ENCODE peak calls at places on chromosome 21, in six cellular contexts. Y is HFF-Myc, H is endothelial cell, M is H9, S is neural crest cell, D is omental fat pad. P is an unnamed sample.

GRCh38 chr21:41075668-41076463 is 92.1 kb upstream of the BACE2 start:
- DNase-seq in Y (no peak), H (no peak), M (no peak), S (no peak), D (no peak), P (no peak)

GRCh38 chr21:42841156-42841915 is 38.0 kb downstream of the WDR4 start:
- DNase-seq in Y (no peak), H (no peak), M (peak; percentile 22), S (no peak), D (peak; percentile 8), P (no peak)

GRCh38 chr21:19340303-19340702 is 936.7 kb upstream of the TMPRSS15 start:
- DNase-seq in Y (no peak), H (no peak), M (no peak), S (no peak), D (no peak), P (no peak)

GRCh38 chr21:37675202-37675801 is 241.0 kb downstream of the KCNJ6 start:
- DNase-seq in Y (peak; percentile 9), H (peak; percentile 77), M (peak; percentile 82), S (peak; percentile 78), D (no peak), P (peak; percentile 88)

GRCh38 chr21:28608646-28609045 is 384.0 kb downstream of the LTN1 start:
- DNase-seq in Y (no peak), H (no peak), M (no peak), S (no peak), D (no peak), P (no peak)

GRCh38 chr21:43731891-43732711 is 13.2 kb downstream of the PDXK start:
- DNase-seq in Y (no peak), H (no peak), M (no peak), S (no peak), D (no peak), P (no peak)

GRCh38 chr21:16072692-16073091 is 342.9 kb downstream of the USP25 start:
- DNase-seq in Y (peak; percentile 92), H (no peak), M (no peak), S (no peak), D (no peak), P (no peak)

GRCh38 chr21:25456672-25457071 is 150.6 kb downstream of the MRPL39 start:
- DNase-seq in Y (no peak), H (no peak), M (no peak), S (no peak), D (no peak), P (no peak)

GRCh38 chr21:25721987-25722386 is 12.7 kb downstream of the ATP5PF start:
- DNase-seq in Y (no peak), H (no peak), M (no peak), S (no peak), D (no peak), P (no peak)

GRCh38 chr21:29224006-29224405 is 74.7 kb upstream of the BACH1 start:
- DNase-seq in Y (no peak), H (no peak), M (no peak), S (no peak), D (no peak), P (no peak)

GRCh38 chr21:35336534-35336933 is 287.4 kb upstream of the RUNX1 start:
- DNase-seq in Y (no peak), H (no peak), M (no peak), S (no peak), D (no peak), P (no peak)

GRCh38 chr21:44093761-44094160 is 13.4 kb upstream of the PWP2 start:
- DNase-seq in Y (no peak), H (no peak), M (no peak), S (no peak), D (no peak), P (no peak)

GRCh38 chr21:41437754-41438153 is 11.7 kb downstream of the MX1 start:
- DNase-seq in Y (no peak), H (no peak), M (no peak), S (no peak), D (no peak), P (no peak)

GRCh38 chr21:28521932-28522826 is 470.5 kb downstream of the LTN1 start:
- DNase-seq in Y (peak; percentile 74), H (peak; percentile 22), M (peak; percentile 30), S (no peak), D (no peak), P (no peak)

GRCh38 chr21:32307706-32308105 is 9.1 kb downstream of the MRAP start:
- DNase-seq in Y (no peak), H (no peak), M (no peak), S (no peak), D (no peak), P (no peak)

GRCh38 chr21:32304998-32305397 is 6.3 kb downstream of the MRAP start:
- DNase-seq in Y (no peak), H (no peak), M (no peak), S (no peak), D (no peak), P (no peak)

GRCh38 chr21:32303385-32303784 is 4.7 kb downstream of the MRAP start:
- DNase-seq in Y (no peak), H (no peak), M (no peak), S (no peak), D (no peak), P (no peak)

GRCh38 chr21:32308696-32309095 is 10.0 kb downstream of the MRAP start:
- DNase-seq in Y (no peak), H (no peak), M (no peak), S (no peak), D (no peak), P (no peak)

DNA sequence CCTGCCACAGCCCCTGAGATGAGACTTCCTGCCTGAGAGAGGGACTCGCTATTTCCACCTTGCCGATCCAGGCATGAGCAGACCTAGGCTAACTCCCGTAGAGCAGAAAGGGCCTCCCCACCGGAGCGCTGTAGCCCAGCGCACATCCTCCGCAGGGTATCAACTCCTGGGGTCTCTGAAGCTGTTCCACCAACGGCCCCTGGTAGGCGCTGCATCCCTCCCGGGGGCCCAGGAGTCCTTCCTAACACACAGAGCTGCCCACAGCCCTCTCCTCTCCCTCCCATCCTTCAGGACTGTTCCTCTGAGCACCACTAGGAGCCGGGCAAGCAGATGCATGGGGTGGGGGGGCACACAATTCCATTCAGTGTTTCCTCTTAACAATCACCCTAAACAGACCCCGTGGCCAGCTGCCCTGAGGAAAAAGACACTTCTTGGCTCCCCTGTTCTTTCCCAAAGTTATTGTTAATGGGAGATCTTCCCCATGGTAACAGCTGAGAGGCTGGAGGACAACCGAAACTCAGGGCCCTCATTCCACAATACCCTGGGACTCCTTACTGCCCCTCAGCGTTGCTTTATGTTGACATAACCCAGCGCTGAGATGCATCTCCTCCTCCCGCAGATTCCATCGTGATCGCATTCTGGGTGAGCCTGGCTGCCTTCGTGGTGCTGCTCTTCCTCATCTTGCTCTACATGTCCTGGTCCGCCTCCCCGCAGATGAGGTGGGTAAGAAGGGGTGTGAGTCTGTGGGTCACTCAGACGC is 7.5 kb downstream of the MRAP start:
- DNase-seq in Y (no peak), H (peak; percentile 89), M (peak; percentile 96), S (peak; percentile 50), D (no peak), P (peak; percentile 62)
- TF ChIP-seq CTCF in Y (peak; percentile 40), H (peak; percentile 57), M (peak; percentile 95), S (peak; percentile 57), D (no peak), P (peak; percentile 66)

DNA sequence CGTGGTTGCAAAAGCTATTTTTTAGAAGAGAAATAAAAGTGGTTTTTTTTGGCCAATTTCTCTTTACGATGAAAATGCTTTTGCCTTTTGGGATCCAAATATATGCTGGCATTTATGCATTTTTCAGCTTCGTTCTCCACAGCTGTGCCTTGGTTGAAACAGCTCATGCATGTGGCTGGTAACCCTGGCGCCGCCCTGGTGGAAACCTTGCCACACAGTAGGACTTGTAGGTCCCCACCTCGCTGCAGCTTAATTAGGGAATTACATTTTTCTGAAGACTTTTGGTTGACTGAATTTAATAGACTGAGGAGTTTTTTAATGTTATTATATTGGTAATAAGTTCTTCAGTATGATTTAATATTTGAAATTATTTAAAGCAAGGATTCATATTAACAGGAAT is 12.7 kb upstream of the PCP4 start:
- DNase-seq in Y (no peak), H (no peak), M (no peak), S (no peak), D (no peak), P (no peak)
- TF ChIP-seq CTCF in Y (no peak), H (no peak), M (peak; percentile 53), S (no peak), D (no peak), P (no peak)

GRCh38 chr21:45344576-45344975 is 56.9 kb upstream of the POFUT2 start:
- DNase-seq in Y (no peak), H (no peak), M (no peak), S (no peak), D (no peak), P (no peak)

GRCh38 chr21:45348591-45349327 is 56.2 kb upstream of the COL18A1 start:
- DNase-seq in Y (no peak), H (no peak), M (no peak), S (no peak), D (no peak), P (no peak)

GRCh38 chr21:45347712-45348477 is 57.1 kb upstream of the COL18A1 start:
- DNase-seq in Y (no peak), H (no peak), M (no peak), S (no peak), D (no peak), P (no peak)

GRCh38 chr21:45350206-45350854 is 54.6 kb upstream of the COL18A1 start:
- DNase-seq in Y (no peak), H (no peak), M (no peak), S (no peak), D (no peak), P (no peak)

GRCh38 chr21:45347048-45347711 is 57.8 kb upstream of the COL18A1 start:
- DNase-seq in Y (no peak), H (no peak), M (no peak), S (no peak), D (no peak), P (no peak)
- TF ChIP-seq CTCF in Y (no peak), H (no peak), M (peak; percentile 40), S (no peak), D (no peak), P (no peak)

GRCh38 chr21:33584455-33584854 is 4.0 kb downstream of the DONSON start:
- DNase-seq in Y (no peak), H (no peak), M (no peak), S (no peak), D (no peak), P (no peak)

GRCh38 chr21:33586927-33587326 is 1.6 kb downstream of the DONSON start:
- DNase-seq in Y (no peak), H (no peak), M (no peak), S (no peak), D (no peak), P (no peak)

GRCh38 chr21:33587792-33588484 is 546 bp downstream of the DONSON start:
- DNase-seq in Y (no peak), H (peak; percentile 31), M (peak; percentile 44), S (no peak), D (no peak), P (peak; percentile 46)

DNA sequence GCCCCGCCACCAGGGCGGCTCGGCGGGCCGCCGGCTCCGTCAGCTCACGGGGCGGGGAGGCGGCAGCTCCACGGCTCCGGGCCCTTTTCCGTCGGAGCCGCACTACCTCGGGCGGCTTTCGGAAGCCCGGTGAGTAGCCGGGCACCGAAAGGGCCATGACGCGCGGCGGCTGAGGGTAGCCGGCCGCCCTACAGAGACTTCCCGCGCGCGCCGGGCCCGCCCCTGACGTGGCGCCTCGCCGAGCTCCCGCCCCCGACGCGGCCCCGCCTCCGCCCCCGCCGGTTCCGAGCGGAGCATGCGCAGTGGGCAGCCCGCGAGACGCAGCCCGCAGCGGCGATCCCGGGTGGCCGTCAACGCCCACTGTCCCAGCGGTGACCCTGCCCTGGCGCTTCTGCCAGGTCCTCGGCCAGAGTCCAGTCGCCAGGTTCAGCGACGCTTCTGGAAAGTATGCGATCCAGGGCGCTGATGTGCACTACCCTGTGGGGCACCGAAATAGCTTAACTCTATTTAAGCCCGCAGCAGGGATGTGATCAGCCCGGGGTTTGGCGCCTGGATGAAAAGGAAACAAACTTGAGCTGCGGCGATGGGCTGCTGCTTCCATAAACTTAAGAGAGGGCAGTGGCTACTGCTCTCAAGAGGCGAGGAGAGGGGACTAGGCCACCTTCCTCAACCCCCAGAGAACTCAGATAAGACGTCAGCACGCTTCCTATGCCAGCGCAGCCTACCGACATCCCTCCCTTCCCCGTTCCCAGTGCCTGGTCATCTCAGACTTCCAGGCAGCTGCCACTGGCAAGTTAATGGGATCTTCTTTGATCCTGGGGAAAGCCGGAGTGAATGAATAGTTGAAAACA is at the start of gene DONSON:
- DNase-seq in Y (peak; percentile 32), H (peak; percentile 97), M (peak; percentile 92), S (peak; percentile 91), D (peak; percentile 49), P (peak; percentile 97)
- TF ChIP-seq CTCF in Y (no peak), H (no peak), M (peak; percentile 8), S (peak; percentile 5), D (no peak), P (no peak)